ENCODE peak calls at places on chromosomes 5 and 9, in nine cellular contexts. R, E, H, J, P, N, Y, W and D are unnamed samples.

GRCh38 chr9:133534346-133535284 is at the start of gene ADAMTSL2:
- DNase-seq in R (no peak), H (peak), N (peak), P (peak), Y (no peak), J (peak), E (peak), W (no peak), D (peak)

GRCh38 chr5:103424453-103425205 is 138.0 kb downstream of the NUDT12 start:
- DNase-seq in R (no peak), W (no peak), H (no peak), E (no peak), J (peak), N (no peak), P (no peak), Y (no peak), D (no peak)

GRCh38 chr9:2120926-2121689 is 106.0 kb downstream of the SMARCA2 start:
- DNase-seq in R (no peak), P (no peak), E (no peak), H (no peak), J (peak), N (no peak), Y (no peak), W (no peak), D (no peak)

GRCh38 chr5:39547548-39548154 is 122.9 kb upstream of the DAB2 start:
- DNase-seq in N (peak), J (peak), W (no peak), Y (no peak), R (no peak), H (peak), E (no peak), P (no peak), D (peak)

GRCh38 chr9:112234779-112235178 is 59.7 kb upstream of the SUSD1 start:
- DNase-seq in J (no peak), P (no peak), W (no peak), R (no peak), H (no peak), N (no peak), Y (no peak), E (no peak), D (no peak)

GRCh38 chr5:68239485-68239884 is 23.9 kb downstream of the PIK3R1 start:
- DNase-seq in E (no peak), R (peak), W (peak), Y (no peak), P (peak), J (peak), N (peak), H (peak), D (no peak)

GRCh38 chr5:90718387-90718786 is 159.8 kb downstream of the ADGRV1 start:
- DNase-seq in Y (no peak), W (no peak), J (no peak), N (no peak), R (no peak), P (no peak), H (no peak), E (no peak), D (no peak)

GRCh38 chr9:124465736-124466135 is 15.5 kb downstream of the ADGRD2 start:
- DNase-seq in N (no peak), H (no peak), W (no peak), J (no peak), R (no peak), E (no peak), P (no peak), Y (peak), D (no peak)

GRCh38 chr5:89024082-89024481 is 141.1 kb upstream of the MEF2C start:
- DNase-seq in R (no peak), J (no peak), P (no peak), Y (no peak), E (no peak), H (no peak), W (no peak), N (no peak), D (no peak)

GRCh38 chr9:26033346-26033745 is 355.1 kb upstream of the TUSC1 start:
- DNase-seq in Y (no peak), R (no peak), J (peak), N (no peak), P (no peak), H (no peak), E (no peak), W (no peak), D (no peak)

GRCh38 chr5:135185461-135186075 is 151.5 kb upstream of the PITX1 start:
- DNase-seq in R (no peak), Y (no peak), E (peak), H (no peak), J (peak), N (peak), P (no peak), W (no peak), D (peak)

GRCh38 chr9:107437716-107438115 is 51.9 kb downstream of the KLF4 start:
- DNase-seq in Y (no peak), J (no peak), W (no peak), E (peak), R (no peak), N (no peak), H (no peak), P (no peak), D (peak)

GRCh38 chr9:16320338-16320902 is 550.0 kb downstream of the BNC2 start:
- DNase-seq in H (peak), E (no peak), N (no peak), R (no peak), P (no peak), W (no peak), Y (no peak), J (no peak), D (no peak)

GRCh38 chr5:172713113-172713808 is 57.7 kb downstream of the DUSP1 start:
- DNase-seq in N (peak), H (peak), Y (no peak), P (peak), J (no peak), R (peak), E (peak), W (no peak), D (no peak)

GRCh38 chr9:133103183-133103986 is 17.7 kb downstream of the RALGDS start:
- DNase-seq in J (no peak), P (peak), Y (peak), W (peak), H (peak), R (no peak), N (peak), E (peak), D (no peak)

GRCh38 chr9:116174347-116174746 is 20.8 kb downstream of the PAPPA start:
- DNase-seq in N (no peak), R (no peak), P (no peak), H (no peak), E (no peak), W (no peak), J (no peak), Y (no peak), D (no peak)

GRCh38 chr5:102988459-102988858 is 131.5 kb downstream of the GIN1 start:
- DNase-seq in J (no peak), N (no peak), Y (no peak), W (no peak), E (no peak), H (no peak), R (no peak), P (no peak), D (no peak)

GRCh38 chr9:137310190-137311052 is 8.3 kb upstream of the NRARP start:
- DNase-seq in E (peak), R (no peak), J (no peak), W (no peak), Y (peak), H (no peak), P (peak), N (peak), D (no peak)

GRCh38 chr9:120932086-120932818 is 5.7 kb upstream of the TRAF1 start:
- DNase-seq in N (no peak), Y (no peak), E (peak), H (no peak), J (no peak), W (no peak), R (no peak), P (no peak), D (no peak)

GRCh38 chr9:114805670-114806551 is at the start of gene TNFSF15:
- DNase-seq in E (peak), H (no peak), N (peak), Y (peak), J (peak), R (no peak), P (peak), W (no peak), D (peak)

GRCh38 chr9:97468658-97469448 is 32.6 kb upstream of the TMOD1 start:
- DNase-seq in W (peak), E (peak), H (peak), P (peak), N (peak), Y (no peak), J (peak), R (no peak), D (peak)

GRCh38 chr5:31774779-31775178 is 135.8 kb downstream of the PDZD2 start:
- DNase-seq in W (no peak), N (no peak), R (no peak), E (no peak), J (no peak), H (no peak), P (no peak), Y (no peak), D (no peak)

GRCh38 chr5:10599113-10599512 is 35.2 kb downstream of the ANKRD33B start:
- DNase-seq in J (no peak), E (no peak), H (no peak), N (no peak), P (no peak), W (no peak), Y (no peak), R (no peak), D (no peak)

GRCh38 chr5:32379421-32379820 is 65.1 kb downstream of the ZFR start:
- DNase-seq in R (no peak), W (no peak), H (no peak), E (no peak), J (no peak), P (no peak), Y (no peak), N (no peak), D (no peak)

GRCh38 chr9:33185858-33186257 is 18.7 kb upstream of the B4GALT1 start:
- DNase-seq in E (peak), N (no peak), P (no peak), Y (no peak), J (no peak), R (no peak), H (no peak), W (no peak), D (no peak)

GRCh38 chr5:52800394-52801213 is 12.9 kb downstream of the ITGA1 start:
- DNase-seq in H (peak), R (peak), P (peak), N (peak), W (peak), E (peak), J (peak), Y (peak), D (peak)

GRCh38 chr5:139762624-139763170 is 32.9 kb upstream of the PSD2 start:
- DNase-seq in N (no peak), J (no peak), H (no peak), E (no peak), R (no peak), W (no peak), P (no peak), Y (no peak), D (no peak)

GRCh38 chr9:1100945-1101344 is 50.8 kb downstream of the DMRT2 start:
- DNase-seq in P (peak), W (no peak), N (peak), J (no peak), R (no peak), Y (no peak), H (no peak), E (peak), D (peak)

GRCh38 chr5:107104774-107105050 is 566.0 kb downstream of the EFNA5 start:
- DNase-seq in J (no peak), N (no peak), E (peak), H (no peak), W (no peak), Y (no peak), P (no peak), R (no peak), D (peak)

GRCh38 chr9:80449513-80449912 is 877.7 kb downstream of the TLE4 start:
- DNase-seq in J (no peak), N (no peak), W (no peak), E (peak), Y (no peak), H (no peak), R (no peak), P (no peak), D (no peak)

GRCh38 chr9:17414990-17415389 is 163.9 kb upstream of the SH3GL2 start:
- DNase-seq in P (no peak), R (no peak), H (no peak), Y (no peak), J (no peak), E (no peak), W (no peak), N (no peak), D (no peak)

DNA sequence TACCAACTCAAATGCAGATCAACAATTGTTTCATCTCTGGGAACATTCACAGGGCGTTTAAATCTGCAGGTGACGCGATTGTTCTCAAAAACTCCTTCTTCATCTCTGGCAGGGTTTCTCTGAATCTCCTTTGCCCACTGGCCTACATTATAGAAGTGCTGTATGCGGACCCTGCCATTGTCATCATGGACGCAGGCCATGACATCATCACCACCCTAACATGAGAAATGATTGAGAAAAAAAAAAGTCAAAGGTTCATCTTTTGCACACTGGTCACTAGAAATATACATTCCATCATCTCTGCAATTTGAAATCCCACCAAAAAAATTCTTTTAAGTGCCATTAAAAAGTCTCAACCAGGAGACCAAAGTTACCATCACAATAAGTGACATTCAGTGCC is 21.6 kb upstream of the TMEM245 start:
- DNase-seq in Y (no peak), P (no peak), J (no peak), H (no peak), N (no peak), R (no peak), E (no peak), W (no peak), D (no peak)
- H3K27ac ChIP-seq in Y (no peak), P (no peak), J (no peak), H (no peak), N (no peak), R (no peak), E (no peak), W (no peak), D (no peak)

DNA sequence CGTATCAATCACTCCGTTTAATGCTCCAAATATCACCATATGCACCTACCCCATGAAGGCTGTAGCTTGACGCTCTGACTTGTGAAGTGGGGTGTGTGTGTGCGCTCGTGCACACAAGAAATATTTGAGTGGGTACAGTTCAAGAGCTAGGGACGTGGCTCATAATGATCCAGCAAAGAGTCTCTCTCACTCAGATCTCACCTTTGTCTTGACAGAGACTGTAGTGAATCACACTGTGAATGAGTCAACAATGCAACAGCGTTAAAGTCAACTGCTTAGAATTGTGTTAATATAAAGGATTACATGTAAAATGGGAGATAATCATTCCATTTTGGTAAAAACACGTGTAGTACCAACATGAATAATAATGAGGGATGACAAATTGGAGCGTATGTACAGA is 119.4 kb downstream of the MED27 start:
- DNase-seq in R (no peak), N (no peak), P (no peak), W (no peak), E (no peak), J (peak), Y (no peak), H (no peak), D (no peak)
- H3K27ac ChIP-seq in R (no peak), N (no peak), P (no peak), W (no peak), E (no peak), J (no peak), Y (no peak), H (no peak), D (no peak)

GRCh38 chr9:105098370-105098769 is 146.1 kb upstream of the SLC44A1 start:
- DNase-seq in R (no peak), H (no peak), P (no peak), W (no peak), N (no peak), E (no peak), J (no peak), Y (no peak), D (no peak)
- H3K27ac ChIP-seq in R (no peak), H (no peak), P (no peak), W (no peak), N (no peak), E (no peak), J (no peak), Y (no peak), D (no peak)

GRCh38 chr9:37913480-37914153 is 9.7 kb upstream of the SLC25A51 start:
- DNase-seq in R (peak), P (peak), J (no peak), E (peak), Y (peak), H (peak), N (peak), W (peak), D (peak)
- H3K27ac ChIP-seq in R (no peak), P (no peak), J (no peak), E (no peak), Y (peak), H (no peak), N (no peak), W (no peak), D (no peak)

GRCh38 chr5:169442354-169443248 is 141.0 kb upstream of the SPDL1 start:
- DNase-seq in P (no peak), E (no peak), Y (no peak), H (no peak), W (no peak), J (peak), R (no peak), N (no peak), D (no peak)
- H3K27ac ChIP-seq in P (no peak), E (no peak), Y (no peak), H (no peak), W (no peak), J (no peak), R (no peak), N (no peak), D (no peak)

DNA sequence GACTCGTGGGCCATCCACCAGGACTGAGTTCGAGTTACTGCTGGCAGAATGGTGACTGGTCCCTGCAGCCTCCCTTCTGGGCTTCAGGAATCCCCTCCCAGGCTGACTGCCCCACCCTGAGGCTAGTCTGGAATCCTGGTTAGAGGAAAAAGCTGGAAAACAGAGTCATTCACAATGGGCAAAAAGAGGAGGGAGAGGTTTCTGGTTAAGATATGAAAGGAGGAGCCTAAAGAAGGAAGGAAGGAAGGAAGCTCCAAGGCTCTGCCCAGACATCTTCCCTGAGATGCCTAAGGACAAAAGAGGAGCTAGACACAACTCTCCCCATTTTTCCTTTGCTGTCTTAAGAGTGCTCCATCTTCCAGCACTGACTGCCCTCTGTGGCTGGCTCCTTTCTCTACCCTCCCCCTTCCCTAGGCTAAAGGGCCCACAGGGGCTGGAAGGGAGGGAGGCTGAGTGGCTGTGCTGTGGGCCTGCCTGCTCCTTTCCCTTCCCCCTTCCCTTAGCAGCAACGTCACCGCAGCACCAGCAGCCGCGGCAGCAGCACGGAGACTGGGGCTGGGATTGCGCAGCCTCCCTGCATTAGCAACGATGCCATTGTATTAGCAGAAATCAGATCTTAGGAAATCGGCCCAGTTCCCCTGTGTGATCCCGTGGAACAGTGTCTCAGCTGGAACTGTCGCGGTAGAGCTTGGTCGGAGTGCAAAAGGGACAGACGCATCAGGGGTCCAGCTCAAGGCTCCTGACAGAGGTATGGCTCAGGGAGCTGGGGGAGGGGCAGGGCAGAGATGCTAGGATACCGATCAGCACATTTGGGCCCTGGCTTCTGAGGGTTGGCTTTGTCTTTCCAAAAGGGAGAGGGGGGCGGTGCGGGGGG is 48.7 kb downstream of the RUSC2 start:
- DNase-seq in H (peak), W (peak), E (peak), Y (no peak), R (no peak), N (peak), J (peak), P (peak), D (peak)
- H3K27ac ChIP-seq in H (peak), W (peak), E (peak), Y (peak), R (no peak), N (peak), J (peak), P (peak), D (peak)

DNA sequence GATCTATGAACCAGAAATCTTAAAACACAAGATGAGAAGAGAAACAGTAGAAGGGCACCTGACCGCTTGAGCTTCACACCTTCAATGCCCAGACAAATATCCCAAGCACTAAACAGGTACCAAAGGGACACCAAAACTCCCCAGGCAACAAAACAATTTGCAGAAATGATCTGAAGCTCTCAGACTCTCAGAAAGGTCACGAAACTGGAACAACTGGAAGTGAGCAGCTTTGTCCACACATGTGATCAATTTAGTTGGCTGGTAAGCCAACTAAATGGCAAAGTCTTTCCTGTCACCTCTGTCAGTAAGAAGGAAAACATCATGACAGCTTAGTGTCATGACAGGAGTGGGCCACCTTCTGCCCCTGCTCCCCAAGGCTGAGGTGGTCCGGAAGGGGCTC is 4.1 kb downstream of the IPPK start:
- DNase-seq in J (no peak), E (no peak), H (no peak), N (no peak), Y (no peak), W (no peak), P (no peak), R (no peak), D (no peak)
- H3K27ac ChIP-seq in J (no peak), E (no peak), H (no peak), N (no peak), Y (no peak), W (no peak), P (no peak), R (no peak), D (no peak)

GRCh38 chr9:89363311-89363670 is 45.0 kb downstream of the SECISBP2 start:
- DNase-seq in H (no peak), W (no peak), N (no peak), J (no peak), P (no peak), R (no peak), Y (no peak), E (no peak), D (no peak)

GRCh38 chr9:89363921-89364663 is 45.8 kb downstream of the SECISBP2 start:
- DNase-seq in W (no peak), Y (no peak), H (peak), J (no peak), R (no peak), P (no peak), N (no peak), E (no peak), D (no peak)

GRCh38 chr9:89361816-89362646 is 43.7 kb downstream of the SECISBP2 start:
- DNase-seq in W (no peak), N (no peak), E (no peak), H (peak), J (no peak), Y (no peak), P (no peak), R (no peak), D (no peak)

GRCh38 chr9:89361031-89361430 is 42.7 kb downstream of the SECISBP2 start:
- DNase-seq in W (no peak), H (no peak), J (no peak), P (no peak), E (peak), Y (no peak), N (no peak), R (no peak), D (no peak)

GRCh38 chr9:89362647-89363310 is 44.5 kb downstream of the SECISBP2 start:
- DNase-seq in R (no peak), W (no peak), H (peak), J (no peak), E (no peak), Y (no peak), N (no peak), P (no peak), D (no peak)
- H3K27ac ChIP-seq in R (no peak), W (no peak), H (no peak), J (no peak), E (no peak), Y (no peak), N (no peak), P (no peak), D (no peak)